ENCODE peak calls at places on chromosomes 11 and 22, in four cellular contexts. E is activated effector memory CD4-positive, alpha-beta T cell treated with Interleukin-2 at 50 U/mL for 16 hours; L is hypothalamus; F is MV-4-11. A is an unnamed sample.

GRCh38 chr22:42919199-42919598 is 62.1 kb upstream of the ARFGAP3 start:
- DNase-seq in F (peak; percentile 63), L (no peak), E (no peak), A (no peak)

GRCh38 chr11:122788781-122789535 is 49.3 kb upstream of the CRTAM start:
- DNase-seq in L (no peak), F (no peak), E (no peak), A (no peak)

GRCh38 chr11:131859811-131860210 is 489.4 kb downstream of the NTM start:
- DNase-seq in F (no peak), E (no peak), L (no peak), A (no peak)

GRCh38 chr22:46450931-46451660 is 86.3 kb downstream of the CELSR1 start:
- DNase-seq in F (no peak), L (no peak), E (no peak), A (no peak)

GRCh38 chr22:37870273-37870672 is 21.1 kb downstream of the EIF3L start:
- DNase-seq in F (no peak), L (no peak), E (no peak), A (no peak)

GRCh38 chr11:114054830-114055229 is 4.7 kb upstream of the ZBTB16 start:
- DNase-seq in E (no peak), L (no peak), F (no peak), A (no peak)

GRCh38 chr11:131889146-131889577 is 518.7 kb downstream of the NTM start:
- DNase-seq in E (no peak), L (no peak), F (no peak), A (no peak)

GRCh38 chr11:17014774-17015638 is 792 bp upstream of the PLEKHA7 start:
- DNase-seq in L (no peak), F (no peak), E (peak; percentile 11), A (no peak)

GRCh38 chr22:28419916-28420315 is 259.7 kb downstream of the TTC28 start:
- DNase-seq in F (no peak), L (no peak), E (no peak), A (no peak)

A was measured in heart right ventricle.